ENCODE peak calls at places on chromosomes 5 and 9, in four cellular contexts. K is A549, C is HepG2, R is H1. L is an unnamed sample.

GRCh38 chr9:112360047-112360804 is 19.7 kb upstream of the HSDL2 start:
- DNase-seq in R (no peak), C (no peak), K (no peak), L (no peak)

GRCh38 chr9:127875306-127875966 is 2.0 kb downstream of the AK1 start:
- DNase-seq in R (no peak), K (no peak), C (no peak), L (no peak)

GRCh38 chr9:126164796-126165525 is 161.7 kb upstream of the MVB12B start:
- DNase-seq in R (no peak), K (no peak), C (no peak), L (no peak)

GRCh38 chr9:130232899-130233586 is 32.5 kb upstream of the HMCN2 start:
- DNase-seq in C (no peak), R (no peak), K (no peak), L (no peak)

GRCh38 chr5:74542477-74542876 is 98.1 kb downstream of the ENC1 start:
- DNase-seq in R (no peak), K (peak), C (no peak), L (no peak)

GRCh38 chr9:126000731-126001580 is 253.8 kb downstream of the PBX3 start:
- DNase-seq in R (no peak), K (no peak), C (no peak), L (no peak)

GRCh38 chr5:98209418-98209817 is 564.0 kb upstream of the RGMB start:
- DNase-seq in R (no peak), K (no peak), C (no peak), L (no peak)

GRCh38 chr9:96450613-96451544 is 910 bp downstream of the HABP4 start:
- DNase-seq in C (peak), R (no peak), K (peak), L (no peak)

GRCh38 chr9:120935383-120935857 is 8.8 kb upstream of the TRAF1 start:
- DNase-seq in R (no peak), K (peak), C (no peak), L (peak)

GRCh38 chr9:112856843-112857242 is 33.8 kb downstream of the SLC46A2 start:
- DNase-seq in R (no peak), C (no peak), K (no peak), L (no peak)

GRCh38 chr5:93596676-93597441 is 13.8 kb downstream of the NR2F1 start:
- DNase-seq in C (peak), R (no peak), K (peak), L (peak)

GRCh38 chr9:106771618-106772017 is 91.3 kb upstream of the ZNF462 start:
- DNase-seq in C (no peak), R (no peak), K (no peak), L (no peak)

GRCh38 chr9:93591301-93591700 is 14.9 kb downstream of the PHF2 start:
- DNase-seq in K (no peak), R (no peak), C (no peak), L (no peak)

GRCh38 chr9:21813575-21814473 is 11.4 kb downstream of the MTAP start:
- DNase-seq in C (peak), K (peak), R (no peak), L (no peak)

GRCh38 chr5:96901841-96902240 is 25.5 kb downstream of the ERAP2 start:
- DNase-seq in C (no peak), K (no peak), R (no peak), L (no peak)

GRCh38 chr5:179866241-179867078 is 7.8 kb upstream of the MRNIP start:
- DNase-seq in C (no peak), R (no peak), K (peak), L (no peak)

GRCh38 chr5:157252741-157253465 is 13.0 kb upstream of the CYFIP2 start:
- DNase-seq in K (no peak), R (no peak), C (no peak), L (no peak)

GRCh38 chr5:139543423-139543991 is 17.6 kb upstream of the UBE2D2 start:
- DNase-seq in R (no peak), C (no peak), K (no peak), L (peak)

GRCh38 chr9:88748566-88749238 is 213.7 kb downstream of the NXNL2 start:
- DNase-seq in C (no peak), K (no peak), R (no peak), L (no peak)

GRCh38 chr9:86549434-86549833 is 195.2 kb upstream of the TUT7 start:
- DNase-seq in K (no peak), R (no peak), C (no peak), L (no peak)

GRCh38 chr5:173704615-173705511 is 88.4 kb upstream of the BOD1 start:
- DNase-seq in C (no peak), R (no peak), K (no peak), L (no peak)

GRCh38 chr5:132747693-132748440 is 641 bp downstream of the CCNI2 start:
- DNase-seq in R (no peak), C (no peak), K (no peak), L (no peak)

DNA sequence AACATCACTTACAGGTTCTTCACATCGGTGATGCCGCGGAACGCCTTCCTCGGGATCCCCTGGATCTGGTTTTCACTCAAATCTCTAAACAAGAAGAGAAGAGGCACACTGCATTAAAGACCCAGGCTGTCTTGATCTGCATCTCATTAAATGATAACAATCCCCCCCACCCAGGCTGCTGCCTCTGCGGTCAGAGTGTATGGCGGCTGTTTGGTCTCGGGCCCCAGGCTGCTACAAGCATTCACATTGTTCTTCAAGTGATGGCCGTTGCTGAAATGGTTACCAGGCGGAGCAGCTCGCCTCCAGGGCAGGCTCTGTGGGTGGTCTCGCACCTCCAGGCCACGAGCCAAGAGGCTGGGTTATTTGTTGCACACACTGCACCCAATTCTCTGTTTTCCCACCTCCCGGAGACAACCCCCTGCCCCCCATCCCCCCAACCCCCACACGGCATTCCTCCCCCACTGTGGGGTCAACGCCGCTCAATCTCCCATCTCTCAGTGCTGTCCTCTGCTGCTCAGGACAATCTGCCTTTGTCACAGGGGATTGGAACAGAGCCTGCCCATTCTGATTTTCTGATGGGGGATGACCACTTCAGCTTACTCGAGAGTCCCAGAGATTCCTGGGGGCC is 304.2 kb upstream of the PANK3 start:
- DNase-seq in C (no peak), K (no peak), R (no peak), L (no peak)
- TF ChIP-seq PHF8 in C (no peak), K (no peak), R (no peak), L (no peak)

DNA sequence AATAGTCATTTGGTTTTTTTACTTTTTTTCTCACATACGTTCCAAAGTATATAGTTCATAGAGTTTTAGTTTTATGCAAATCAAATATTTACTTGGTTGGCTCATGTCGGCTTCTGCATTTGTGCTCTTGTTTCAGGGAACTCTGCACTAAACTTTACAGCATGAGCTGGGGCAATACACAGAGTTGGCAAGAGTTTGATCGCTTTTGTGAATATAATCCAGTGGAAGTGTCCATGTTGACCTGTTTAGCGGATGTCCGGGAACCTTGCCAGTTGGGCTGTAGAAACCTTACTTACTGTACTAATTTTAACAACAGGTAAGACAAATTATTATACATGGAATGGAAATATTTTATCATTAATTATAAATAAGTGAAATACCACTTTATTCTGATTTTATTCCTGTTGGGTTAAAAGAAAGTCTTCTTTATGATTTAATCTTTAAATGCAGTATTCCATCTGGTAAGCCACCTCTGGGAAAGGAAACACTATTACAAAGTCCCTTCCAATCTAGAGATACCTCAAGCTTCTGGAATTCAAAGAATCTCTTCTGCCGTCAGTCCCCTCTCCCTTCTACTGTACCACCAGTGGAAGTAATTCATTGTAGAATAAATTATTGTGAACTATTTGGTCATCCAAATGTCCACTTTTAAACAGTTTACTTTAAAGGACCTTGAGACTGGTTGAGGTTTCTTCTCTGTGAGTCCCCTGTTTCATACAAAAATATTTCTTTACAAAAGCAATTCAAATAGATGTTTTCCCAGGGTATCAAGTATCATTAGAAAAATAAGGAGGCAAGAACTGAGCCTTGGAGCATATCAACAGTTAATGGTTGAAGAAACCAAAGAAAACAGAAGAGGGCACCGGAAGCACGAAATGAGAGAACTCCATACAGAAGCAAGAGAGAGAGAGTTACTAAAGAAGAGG is 45.2 kb upstream of the GLIPR2 start:
- DNase-seq in C (peak), R (no peak), K (peak), L (no peak)
- TF ChIP-seq PHF8 in C (no peak), R (no peak), K (no peak), L (no peak)

DNA sequence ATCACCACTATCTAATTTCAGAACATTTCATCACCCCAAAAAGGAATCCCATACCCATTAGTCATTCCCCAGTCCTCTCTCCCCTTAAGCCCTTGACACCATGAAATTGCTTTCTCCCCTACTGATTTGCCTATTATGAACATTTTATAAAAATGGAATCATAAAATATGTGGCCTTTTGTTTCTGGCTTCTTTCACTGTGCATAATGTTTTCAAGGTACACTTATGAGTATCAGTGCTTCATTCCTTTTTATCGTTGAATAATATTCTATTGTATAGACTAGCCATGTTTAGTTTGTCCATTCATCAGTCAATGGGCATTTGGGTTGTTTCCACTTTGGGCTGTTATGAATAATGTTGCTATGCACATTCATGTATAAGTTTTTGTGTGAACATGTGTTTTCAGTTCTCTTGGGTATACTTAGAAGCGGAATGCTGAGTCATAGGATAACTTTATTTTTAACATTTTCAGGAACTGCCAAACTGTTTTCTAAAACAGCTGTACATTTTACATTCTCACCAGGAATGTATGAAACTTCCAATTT is 40.4 kb upstream of the FGF1 start:
- DNase-seq in R (no peak), K (no peak), C (no peak), L (no peak)
- TF ChIP-seq PHF8 in R (no peak), K (no peak), C (no peak), L (no peak)

GRCh38 chr5:2883771-2884170 is 132.3 kb upstream of the IRX2 start:
- DNase-seq in R (no peak), C (no peak), K (no peak), L (no peak)

GRCh38 chr5:2888520-2889060 is 137.1 kb upstream of the IRX2 start:
- DNase-seq in R (no peak), K (no peak), C (no peak), L (no peak)

GRCh38 chr5:2889946-2890475 is 138.5 kb upstream of the IRX2 start:
- DNase-seq in C (no peak), R (no peak), K (no peak), L (no peak)

GRCh38 chr5:2887401-2888348 is 136.2 kb upstream of the IRX2 start:
- DNase-seq in R (no peak), K (no peak), C (no peak), L (no peak)

GRCh38 chr5:2886531-2886930 is 135.1 kb upstream of the IRX2 start:
- DNase-seq in C (no peak), K (no peak), R (no peak), L (no peak)
- TF ChIP-seq PHF8 in C (no peak), K (no peak), R (no peak), L (no peak)

GRCh38 chr5:68618501-68618900 is 402.9 kb downstream of the PIK3R1 start:
- DNase-seq in R (no peak), C (no peak), K (no peak), L (no peak)

GRCh38 chr5:68612972-68613371 is 397.4 kb downstream of the PIK3R1 start:
- DNase-seq in K (no peak), C (no peak), R (no peak), L (no peak)
- TF ChIP-seq PHF8 in K (no peak), C (no peak), R (no peak), L (no peak)

DNA sequence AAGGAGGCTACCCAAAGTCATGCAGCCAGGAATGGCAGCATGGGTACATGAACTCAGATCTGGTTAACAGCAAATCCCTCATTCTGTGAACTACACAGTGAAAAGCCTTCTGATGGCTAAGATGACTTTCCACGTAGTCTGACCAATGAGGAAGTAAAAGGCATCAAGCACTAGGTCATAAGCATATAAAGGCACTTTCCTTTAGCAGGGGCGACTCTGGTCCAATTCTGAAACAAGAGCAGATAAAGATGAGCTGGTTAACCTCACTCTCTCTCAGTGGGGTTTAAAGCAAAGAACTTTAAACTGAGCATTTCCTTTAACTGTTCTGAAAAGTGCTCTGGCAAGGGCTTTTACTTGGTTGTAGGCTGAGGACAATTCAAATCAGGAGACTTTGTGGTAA is 21.1 kb downstream of the PSMB7 start:
- DNase-seq in K (no peak), R (no peak), C (no peak), L (no peak)
- TF ChIP-seq PHF8 in K (no peak), R (no peak), C (no peak), L (no peak)

L was measured in K562.